ENCODE peak calls at places on chromosome 17, in six cellular contexts. F is GM23338; T is nephron progenitor cell; E is stimulated activated CD4-positive, alpha-beta T cell treated with anti-CD3 and anti-CD28 coated beads, Interleukin-12 subunit alpha, Interleukin-12 subunit beta, amount 100 ng/mL, for 4 hours; A is astrocyte of the hippocampus; L is H54. Q is an unnamed sample.

GRCh38 chr17:1025733-1026598 is 29.0 kb downstream of the TIMM22 start:
- DNase-seq in T (no peak), A (no peak), L (no peak), E (no peak), F (no peak), Q (peak; percentile 86)

GRCh38 chr17:72267601-72268000 is 146.8 kb downstream of the SOX9 start:
- DNase-seq in E (no peak), L (no peak), A (no peak), T (no peak), F (no peak), Q (no peak)

GRCh38 chr17:31453896-31454295 is 62.4 kb downstream of the RAB11FIP4 start:
- DNase-seq in T (no peak), F (no peak), L (no peak), E (no peak), A (no peak), Q (no peak)

GRCh38 chr17:60154616-60155426 is 5.0 kb downstream of the CA4 start:
- DNase-seq in L (no peak), E (no peak), A (peak; percentile 92), T (no peak), F (peak; percentile 2), Q (peak; percentile 99)

GRCh38 chr17:80783971-80784370 is 207.7 kb upstream of the CHMP6 start:
- DNase-seq in F (no peak), A (no peak), L (no peak), E (no peak), T (no peak), Q (no peak)

GRCh38 chr17:4986951-4987766 is at the start of gene CAMTA2:
- DNase-seq in L (peak; percentile 84), E (peak; percentile 91), A (peak; percentile 87), T (peak; percentile 90), F (peak; percentile 91), Q (peak; percentile 95)

GRCh38 chr17:3852561-3852960 is 6.5 kb upstream of the NCBP3 start:
- DNase-seq in T (no peak), L (no peak), A (no peak), F (no peak), E (no peak), Q (peak; percentile 60)

GRCh38 chr17:55272711-55273578 is 8.2 kb downstream of the HLF start:
- DNase-seq in L (no peak), A (no peak), F (no peak), T (no peak), E (no peak), Q (no peak)

GRCh38 chr17:15194859-15195277 is 70.3 kb downstream of the PMP22 start:
- DNase-seq in L (no peak), F (no peak), T (no peak), A (no peak), E (no peak), Q (no peak)

GRCh38 chr17:6330936-6331335 is 104.0 kb downstream of the AIPL1 start:
- DNase-seq in A (no peak), T (no peak), L (no peak), F (no peak), E (no peak), Q (no peak)

GRCh38 chr17:77842148-77842905 is 116.2 kb upstream of the TNRC6C start:
- DNase-seq in A (peak; percentile 68), E (no peak), F (no peak), L (peak; percentile 60), T (no peak), Q (peak; percentile 89)

GRCh38 chr17:6753006-6753445 is 2.8 kb upstream of the XAF1 start:
- DNase-seq in F (peak; percentile 56), L (peak; percentile 56), E (peak; percentile 30), T (no peak), A (peak; percentile 96), Q (no peak)

GRCh38 chr17:80907281-80907680 is 84.4 kb upstream of the CHMP6 start:
- DNase-seq in L (no peak), T (no peak), F (no peak), A (no peak), E (no peak), Q (peak; percentile 62)

GRCh38 chr17:17388657-17389496 is 85.7 kb downstream of the NT5M start:
- DNase-seq in E (no peak), A (peak; percentile 79), T (no peak), F (no peak), L (no peak), Q (peak; percentile 91)

GRCh38 chr17:50560931-50561750 is 626 bp downstream of the CACNA1G start:
- DNase-seq in A (no peak), L (no peak), E (no peak), F (peak; percentile 55), T (peak; percentile 55), Q (no peak)

GRCh38 chr17:78748730-78749317 is 33.2 kb downstream of the CYTH1 start:
- DNase-seq in F (no peak), A (no peak), T (no peak), L (peak; percentile 26), E (peak; percentile 41), Q (no peak)

GRCh38 chr17:13931111-13931526 is 138.2 kb upstream of the COX10 start:
- DNase-seq in T (no peak), A (peak; percentile 20), F (no peak), L (no peak), E (no peak), Q (no peak)

GRCh38 chr17:79101111-79101673 is 26.6 kb downstream of the ENGASE start:
- DNase-seq in E (no peak), T (no peak), L (no peak), F (no peak), A (no peak), Q (no peak)

GRCh38 chr17:40281663-40282062 is 6.0 kb upstream of the CDC6 start:
- DNase-seq in L (peak; percentile 35), E (no peak), T (no peak), F (peak; percentile 93), A (peak; percentile 40), Q (no peak)

GRCh38 chr17:78233678-78234077 is 2.2 kb downstream of the TMEM235 start:
- DNase-seq in A (no peak), E (no peak), T (no peak), L (no peak), F (no peak), Q (peak; percentile 79)

GRCh38 chr17:5630434-5630833 is 46.1 kb upstream of the NLRP1 start:
- DNase-seq in A (no peak), L (no peak), T (no peak), E (no peak), F (no peak), Q (peak; percentile 94)

GRCh38 chr17:20256144-20256543 is 211.2 kb downstream of the LGALS9B start:
- DNase-seq in T (no peak), A (no peak), F (no peak), L (no peak), E (no peak), Q (no peak)

GRCh38 chr17:61366076-61366714 is 33.4 kb upstream of the TBX2 start:
- DNase-seq in L (no peak), E (no peak), A (no peak), F (no peak), T (no peak), Q (no peak)

GRCh38 chr17:78951967-78952551 is 26.9 kb upstream of the TIMP2 start:
- DNase-seq in A (no peak), F (no peak), T (no peak), L (no peak), E (no peak), Q (peak; percentile 74)

GRCh38 chr17:58535431-58535830 is 21.0 kb upstream of the MTMR4 start:
- DNase-seq in T (no peak), F (no peak), A (peak; percentile 50), L (peak; percentile 91), E (no peak), Q (peak; percentile 72)

GRCh38 chr17:69561462-69561861 is 147.0 kb downstream of the MAP2K6 start:
- DNase-seq in A (no peak), F (no peak), T (no peak), L (no peak), E (no peak), Q (no peak)

GRCh38 chr17:79401704-79402075 is 209.2 kb downstream of the RBFOX3 start:
- DNase-seq in L (no peak), E (no peak), T (no peak), F (no peak), A (no peak), Q (no peak)

GRCh38 chr17:11638700-11639265 is 40.5 kb downstream of the DNAH9 start:
- DNase-seq in L (no peak), E (no peak), F (no peak), A (no peak), T (no peak), Q (no peak)

GRCh38 chr17:77890771-77891170 is 67.7 kb upstream of the TNRC6C start:
- DNase-seq in A (no peak), F (no peak), E (no peak), L (no peak), T (no peak), Q (no peak)

GRCh38 chr17:27558341-27558740 is 72.6 kb upstream of the LGALS9 start:
- DNase-seq in A (no peak), L (no peak), T (no peak), E (no peak), F (no peak), Q (peak; percentile 29)

GRCh38 chr17:55500103-55500502 is 11.1 kb downstream of the SMIM36 start:
- DNase-seq in L (no peak), E (no peak), T (no peak), A (no peak), F (no peak), Q (no peak)

Q was measured in osteoblast.